ENCODE peak calls at places on chromosomes 7 and 10, in nine cellular contexts. One of them, this sample, is unnamed.

GRCh38 chr10:127990846-127991542 is 84.1 kb downstream of the PTPRE start:
- DNase-seq in GM12865: no peak
- DNase-seq in cardiac fibroblast: peak
- DNase-seq in AG04449: peak
- DNase-seq in AG09309: peak
- DNase-seq in ovary: no peak
- DNase-seq in right lobe of liver: no peak
- DNase-seq in stomach: no peak
- DNase-seq in lung: peak
- DNase-seq in this sample: peak

GRCh38 chr7:25752967-25753791 is 398.8 kb upstream of the NFE2L3 start:
- DNase-seq in cardiac fibroblast: no peak
- DNase-seq in AG09309: no peak
- DNase-seq in stomach: no peak
- DNase-seq in lung: no peak
- DNase-seq in AG04449: no peak
- DNase-seq in right lobe of liver: no peak
- DNase-seq in GM12865: no peak
- DNase-seq in ovary: no peak
- DNase-seq in this sample: no peak

GRCh38 chr10:47456096-47456485 is 27.8 kb downstream of the ANXA8 start:
- DNase-seq in GM12865: no peak
- DNase-seq in AG09309: no peak
- DNase-seq in AG04449: no peak
- DNase-seq in right lobe of liver: no peak
- DNase-seq in ovary: no peak
- DNase-seq in lung: no peak
- DNase-seq in cardiac fibroblast: no peak
- DNase-seq in stomach: no peak
- DNase-seq in this sample: no peak

GRCh38 chr7:45897042-45897690 is 8.9 kb downstream of the IGFBP1 start:
- DNase-seq in right lobe of liver: no peak
- DNase-seq in lung: no peak
- DNase-seq in GM12865: no peak
- DNase-seq in ovary: no peak
- DNase-seq in cardiac fibroblast: peak
- DNase-seq in stomach: no peak
- DNase-seq in AG04449: no peak
- DNase-seq in AG09309: peak
- DNase-seq in this sample: no peak

GRCh38 chr7:117269417-117269816 is 53.4 kb downstream of the WNT2 start:
- DNase-seq in stomach: no peak
- DNase-seq in GM12865: no peak
- DNase-seq in AG04449: peak
- DNase-seq in lung: no peak
- DNase-seq in right lobe of liver: no peak
- DNase-seq in AG09309: peak
- DNase-seq in cardiac fibroblast: peak
- DNase-seq in ovary: no peak
- DNase-seq in this sample: no peak

GRCh38 chr10:58925381-58925780 is 251.1 kb upstream of the PHYHIPL start:
- DNase-seq in GM12865: no peak
- DNase-seq in cardiac fibroblast: no peak
- DNase-seq in AG04449: no peak
- DNase-seq in right lobe of liver: no peak
- DNase-seq in AG09309: no peak
- DNase-seq in lung: no peak
- DNase-seq in ovary: no peak
- DNase-seq in stomach: no peak
- DNase-seq in this sample: no peak

GRCh38 chr10:101840102-101840684 is 3.4 kb downstream of the KCNIP2 start:
- DNase-seq in GM12865: peak
- DNase-seq in right lobe of liver: no peak
- DNase-seq in AG09309: no peak
- DNase-seq in ovary: no peak
- DNase-seq in cardiac fibroblast: peak
- DNase-seq in lung: no peak
- DNase-seq in stomach: no peak
- DNase-seq in AG04449: no peak
- DNase-seq in this sample: no peak

GRCh38 chr10:62045765-62046521 is 144.4 kb downstream of the ARID5B start:
- DNase-seq in cardiac fibroblast: peak
- DNase-seq in AG04449: peak
- DNase-seq in stomach: no peak
- DNase-seq in ovary: no peak
- DNase-seq in right lobe of liver: no peak
- DNase-seq in GM12865: peak
- DNase-seq in AG09309: peak
- DNase-seq in lung: no peak
- DNase-seq in this sample: peak

GRCh38 chr10:24255115-24255895 is 46.4 kb downstream of the KIAA1217 start:
- DNase-seq in GM12865: no peak
- DNase-seq in stomach: no peak
- DNase-seq in right lobe of liver: no peak
- DNase-seq in AG04449: no peak
- DNase-seq in cardiac fibroblast: no peak
- DNase-seq in ovary: no peak
- DNase-seq in AG09309: no peak
- DNase-seq in lung: no peak
- DNase-seq in this sample: no peak

GRCh38 chr7:151992375-151992774 is 33.1 kb upstream of the GALNT11 start:
- DNase-seq in GM12865: peak
- DNase-seq in ovary: no peak
- DNase-seq in AG09309: no peak
- DNase-seq in right lobe of liver: peak
- DNase-seq in cardiac fibroblast: peak
- DNase-seq in AG04449: no peak
- DNase-seq in stomach: peak
- DNase-seq in lung: peak
- DNase-seq in this sample: peak

GRCh38 chr10:97974526-97975525 is 55.6 kb downstream of the CRTAC1 start:
- DNase-seq in AG09309: no peak
- DNase-seq in AG04449: no peak
- DNase-seq in GM12865: no peak
- DNase-seq in right lobe of liver: no peak
- DNase-seq in cardiac fibroblast: no peak
- DNase-seq in stomach: no peak
- DNase-seq in lung: no peak
- DNase-seq in ovary: no peak
- DNase-seq in this sample: no peak

GRCh38 chr10:95431900-95432342 is 129.2 kb downstream of the SORBS1 start:
- DNase-seq in ovary: no peak
- DNase-seq in lung: no peak
- DNase-seq in right lobe of liver: peak
- DNase-seq in cardiac fibroblast: no peak
- DNase-seq in GM12865: peak
- DNase-seq in stomach: peak
- DNase-seq in AG04449: no peak
- DNase-seq in AG09309: no peak
- DNase-seq in this sample: no peak

GRCh38 chr7:117123311-117123926 is 170.1 kb downstream of the ST7 start:
- DNase-seq in lung: no peak
- DNase-seq in ovary: no peak
- DNase-seq in AG04449: no peak
- DNase-seq in stomach: no peak
- DNase-seq in right lobe of liver: no peak
- DNase-seq in cardiac fibroblast: peak
- DNase-seq in AG09309: peak
- DNase-seq in GM12865: no peak
- DNase-seq in this sample: no peak

GRCh38 chr10:6581750-6582697 is 1.9 kb upstream of the PRKCQ start:
- DNase-seq in GM12865: no peak
- DNase-seq in cardiac fibroblast: no peak
- DNase-seq in stomach: no peak
- DNase-seq in right lobe of liver: no peak
- DNase-seq in AG09309: no peak
- DNase-seq in ovary: no peak
- DNase-seq in lung: no peak
- DNase-seq in AG04449: no peak
- DNase-seq in this sample: no peak

GRCh38 chr10:127649642-127650041 is 87.3 kb upstream of the FOXI2 start:
- DNase-seq in AG04449: no peak
- DNase-seq in AG09309: no peak
- DNase-seq in ovary: no peak
- DNase-seq in right lobe of liver: no peak
- DNase-seq in GM12865: peak
- DNase-seq in cardiac fibroblast: no peak
- DNase-seq in lung: no peak
- DNase-seq in stomach: no peak
- DNase-seq in this sample: no peak

GRCh38 chr10:71920540-71921318 is 43.5 kb upstream of the CHST3 start:
- DNase-seq in cardiac fibroblast: peak
- DNase-seq in ovary: no peak
- DNase-seq in AG04449: no peak
- DNase-seq in GM12865: no peak
- DNase-seq in AG09309: peak
- DNase-seq in lung: no peak
- DNase-seq in right lobe of liver: no peak
- DNase-seq in stomach: no peak
- DNase-seq in this sample: no peak

GRCh38 chr7:86908948-86909347 is 150.5 kb downstream of the ELAPOR2 start:
- DNase-seq in AG09309: no peak
- DNase-seq in ovary: no peak
- DNase-seq in AG04449: no peak
- DNase-seq in cardiac fibroblast: peak
- DNase-seq in right lobe of liver: no peak
- DNase-seq in GM12865: no peak
- DNase-seq in lung: no peak
- DNase-seq in stomach: no peak
- DNase-seq in this sample: no peak

GRCh38 chr10:102421645-102422585 is 1.3 kb downstream of the FBXL15 start:
- DNase-seq in AG04449: no peak
- DNase-seq in right lobe of liver: peak
- DNase-seq in lung: peak
- DNase-seq in ovary: no peak
- DNase-seq in stomach: peak
- DNase-seq in cardiac fibroblast: no peak
- DNase-seq in GM12865: peak
- DNase-seq in AG09309: no peak
- DNase-seq in this sample: no peak

GRCh38 chr10:133139561-133140065 is 20.4 kb upstream of the KNDC1 start:
- DNase-seq in AG04449: no peak
- DNase-seq in AG09309: no peak
- DNase-seq in GM12865: no peak
- DNase-seq in lung: no peak
- DNase-seq in ovary: no peak
- DNase-seq in stomach: no peak
- DNase-seq in right lobe of liver: peak
- DNase-seq in cardiac fibroblast: no peak
- DNase-seq in this sample: no peak

DNA sequence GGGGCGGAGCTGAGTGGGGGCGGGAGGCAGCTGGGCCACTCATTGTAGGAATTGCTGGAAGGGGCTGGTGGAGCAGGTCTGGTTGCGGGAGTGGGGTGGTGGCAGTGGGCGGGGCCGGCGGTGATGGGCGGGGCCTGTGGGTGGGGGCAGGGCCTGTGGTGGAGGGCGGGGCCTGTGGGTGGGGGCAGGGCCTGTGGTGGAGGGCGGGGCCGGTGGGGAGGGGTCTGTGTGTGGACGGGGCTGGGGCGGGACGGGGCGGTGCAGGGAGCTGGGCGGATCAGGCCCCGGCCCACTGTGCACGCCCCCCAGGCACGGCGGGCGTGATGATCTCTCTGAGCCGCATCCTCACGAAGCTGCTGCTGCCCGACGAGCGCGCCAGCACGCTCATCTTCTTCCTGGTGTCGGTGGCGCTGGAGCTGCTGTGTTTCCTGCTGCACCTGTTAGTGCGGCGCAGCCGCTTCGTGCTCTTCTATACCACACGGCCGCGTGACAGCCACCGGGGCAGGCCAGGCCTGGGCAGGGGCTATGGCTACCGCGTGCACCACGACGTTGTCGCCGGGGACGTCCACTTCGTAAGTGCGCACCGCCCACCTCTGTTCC is 14.0 kb downstream of the SLC29A4 start:
- DNase-seq in right lobe of liver: no peak
- DNase-seq in ovary: no peak
- DNase-seq in GM12865: peak
- DNase-seq in stomach: no peak
- DNase-seq in cardiac fibroblast: no peak
- DNase-seq in AG09309: no peak
- DNase-seq in AG04449: no peak
- DNase-seq in lung: no peak
- DNase-seq in this sample: no peak
- H3K4me3 ChIP-seq in right lobe of liver: no peak
- H3K4me3 ChIP-seq in ovary: no peak
- H3K4me3 ChIP-seq in GM12865: peak
- H3K4me3 ChIP-seq in stomach: peak
- H3K4me3 ChIP-seq in cardiac fibroblast: no peak
- H3K4me3 ChIP-seq in AG09309: no peak
- H3K4me3 ChIP-seq in AG04449: no peak
- H3K4me3 ChIP-seq in lung: no peak
- H3K4me3 ChIP-seq in this sample: no peak

GRCh38 chr7:129728875-129729467 is 117.5 kb downstream of the NRF1 start:
- DNase-seq in AG09309: no peak
- DNase-seq in cardiac fibroblast: no peak
- DNase-seq in GM12865: no peak
- DNase-seq in stomach: no peak
- DNase-seq in right lobe of liver: no peak
- DNase-seq in AG04449: no peak
- DNase-seq in ovary: no peak
- DNase-seq in lung: no peak
- DNase-seq in this sample: no peak
- TF ChIP-seq CTCF in AG09309: no peak
- TF ChIP-seq CTCF in cardiac fibroblast: no peak
- TF ChIP-seq CTCF in GM12865: no peak
- TF ChIP-seq CTCF in stomach: no peak
- TF ChIP-seq CTCF in right lobe of liver: no peak
- TF ChIP-seq CTCF in AG04449: no peak
- TF ChIP-seq CTCF in ovary: no peak
- TF ChIP-seq CTCF in lung: no peak
- TF ChIP-seq CTCF in this sample: no peak

DNA sequence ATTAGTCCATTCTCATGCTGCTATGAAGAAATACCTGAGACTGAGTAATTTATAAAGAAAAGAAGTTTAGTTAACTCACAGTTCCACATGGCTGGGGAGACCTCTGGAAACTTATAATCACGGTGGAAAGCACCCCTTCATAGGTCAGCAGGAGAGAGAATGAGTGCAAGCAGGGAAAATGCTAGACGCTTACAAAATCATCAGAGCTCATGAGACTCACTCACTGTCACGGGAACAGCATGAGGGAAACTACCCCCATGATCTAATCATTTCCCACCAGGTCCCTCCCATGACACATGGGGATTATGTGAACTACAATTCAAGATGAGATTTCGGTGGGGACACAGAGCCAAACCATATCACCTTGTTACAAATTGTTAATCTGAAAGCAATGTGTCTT is 15.8 kb downstream of the TAS2R39 start:
- DNase-seq in stomach: no peak
- DNase-seq in ovary: no peak
- DNase-seq in lung: no peak
- DNase-seq in cardiac fibroblast: no peak
- DNase-seq in AG04449: no peak
- DNase-seq in AG09309: no peak
- DNase-seq in GM12865: peak
- DNase-seq in right lobe of liver: no peak
- DNase-seq in this sample: no peak
- H3K4me3 ChIP-seq in stomach: no peak
- H3K4me3 ChIP-seq in ovary: no peak
- H3K4me3 ChIP-seq in lung: no peak
- H3K4me3 ChIP-seq in cardiac fibroblast: no peak
- H3K4me3 ChIP-seq in AG04449: no peak
- H3K4me3 ChIP-seq in AG09309: no peak
- H3K4me3 ChIP-seq in GM12865: no peak
- H3K4me3 ChIP-seq in right lobe of liver: no peak
- H3K4me3 ChIP-seq in this sample: no peak

GRCh38 chr7:158943234-158943633 is 86.9 kb downstream of the DYNC2I1 start:
- DNase-seq in AG04449: no peak
- DNase-seq in ovary: no peak
- DNase-seq in GM12865: no peak
- DNase-seq in right lobe of liver: no peak
- DNase-seq in lung: no peak
- DNase-seq in cardiac fibroblast: no peak
- DNase-seq in AG09309: no peak
- DNase-seq in stomach: no peak
- DNase-seq in this sample: no peak
- TF ChIP-seq CTCF in AG04449: no peak
- TF ChIP-seq CTCF in ovary: no peak
- TF ChIP-seq CTCF in GM12865: no peak
- TF ChIP-seq CTCF in right lobe of liver: no peak
- TF ChIP-seq CTCF in lung: no peak
- TF ChIP-seq CTCF in cardiac fibroblast: no peak
- TF ChIP-seq CTCF in AG09309: no peak
- TF ChIP-seq CTCF in stomach: no peak
- TF ChIP-seq CTCF in this sample: no peak

This sample was measured in heart right ventricle.